ENCODE peak calls at places on chromosomes 13 and 19, in four cellular contexts. Y, I, H and P are unnamed samples.
A peak's percentile ranks its signal among the peaks of the same experiment; 100 is the strongest.

GRCh38 chr19:1412995-1413889 is 5.9 kb downstream of the DAZAP1 start:
- DNase-seq in H (no peak), Y (no peak), I (no peak), P (no peak)

GRCh38 chr13:50617134-50617721 is 226.3 kb downstream of the DLEU7 start:
- DNase-seq in H (no peak), I (no peak), Y (peak; percentile 72), P (no peak)

GRCh38 chr19:15248648-15249559 is 16.7 kb upstream of the EPHX3 start:
- DNase-seq in I (peak; percentile 96), Y (peak; percentile 96), H (peak; percentile 25), P (no peak)

GRCh38 chr13:19622189-19622588 is 11.3 kb upstream of the MPHOSPH8 start:
- DNase-seq in H (no peak), Y (no peak), I (no peak), P (no peak)

GRCh38 chr13:41822560-41822959 is 138.3 kb downstream of the VWA8 start:
- DNase-seq in Y (no peak), I (no peak), H (no peak), P (no peak)

GRCh38 chr13:99894835-99895427 is 76.6 kb downstream of the ZIC5 start:
- DNase-seq in H (no peak), Y (peak; percentile 26), I (no peak), P (no peak)

GRCh38 chr19:24177686-24178085 is 90.7 kb downstream of the ZNF254 start:
- DNase-seq in H (no peak), Y (no peak), I (no peak), P (no peak)

GRCh38 chr13:39565036-39565949 is 37.7 kb downstream of the LHFPL6 start:
- DNase-seq in Y (peak; percentile 88), H (no peak), I (no peak), P (peak; percentile 32)

GRCh38 chr13:44489751-44490150 is 86.4 kb downstream of the TSC22D1 start:
- DNase-seq in I (no peak), H (no peak), Y (no peak), P (no peak)

GRCh38 chr13:50529154-50529882 is 314.2 kb downstream of the DLEU7 start:
- DNase-seq in I (peak; percentile 90), Y (peak; percentile 74), H (peak; percentile 19), P (no peak)

GRCh38 chr13:73090116-73090811 is 31.5 kb downstream of the KLF5 start:
- DNase-seq in Y (peak; percentile 68), I (no peak), H (no peak), P (peak; percentile 59)

GRCh38 chr13:40161008-40161694 is 505.3 kb downstream of the FOXO1 start:
- DNase-seq in H (no peak), Y (no peak), I (no peak), P (no peak)

GRCh38 chr19:57599761-57600383 is at the start of gene ZNF530:
- DNase-seq in Y (peak; percentile 96), I (peak; percentile 94), H (peak; percentile 81), P (peak; percentile 78)

GRCh38 chr13:107457686-107458085 is 757.6 kb downstream of the LIG4 start:
- DNase-seq in H (no peak), I (no peak), Y (no peak), P (no peak)

GRCh38 chr13:98493035-98493401 is 83.9 kb downstream of the STK24 start:
- DNase-seq in I (no peak), H (no peak), Y (no peak), P (no peak)

GRCh38 chr19:28519950-28520861 is 692.7 kb downstream of the UQCRFS1 start:
- DNase-seq in H (no peak), Y (peak; percentile 86), I (no peak), P (no peak)

GRCh38 chr19:50657222-50657669 is 8.0 kb downstream of the C19orf81 start:
- DNase-seq in H (no peak), I (no peak), Y (no peak), P (no peak)

GRCh38 chr19:38993271-38993670 is 17.7 kb upstream of the FBXO17 start:
- DNase-seq in I (no peak), Y (peak; percentile 70), H (no peak), P (no peak)

GRCh38 chr19:51548213-51548651 is 16.8 kb upstream of the SIGLEC6 start:
- DNase-seq in H (no peak), Y (no peak), I (no peak), P (no peak)

GRCh38 chr13:79936368-79937136 is 404.4 kb downstream of the SPRY2 start:
- DNase-seq in I (peak; percentile 72), Y (peak; percentile 91), H (peak; percentile 65), P (no peak)

GRCh38 chr13:112998506-112999280 is 29.7 kb downstream of the MCF2L start:
- DNase-seq in H (no peak), I (no peak), Y (no peak), P (no peak)

GRCh38 chr19:3443840-3444694 is 36.3 kb downstream of the SMIM24 start:
- DNase-seq in I (no peak), Y (no peak), H (no peak), P (peak; percentile 74)

GRCh38 chr19:48918071-48918470 is 15.4 kb upstream of the DHDH start:
- DNase-seq in I (no peak), H (no peak), Y (no peak), P (no peak)

GRCh38 chr13:102597029-102598015 is 536 bp downstream of the TPP2 start:
- DNase-seq in I (peak; percentile 70), Y (peak; percentile 47), H (no peak), P (no peak)

GRCh38 chr13:73096173-73097117 is 37.6 kb downstream of the KLF5 start:
- DNase-seq in I (no peak), H (no peak), Y (no peak), P (no peak)

GRCh38 chr13:83589816-83590215 is 292.5 kb downstream of the SLITRK1 start:
- DNase-seq in Y (no peak), I (no peak), H (no peak), P (no peak)

GRCh38 chr13:37995052-37995451 is 125.5 kb upstream of the TRPC4 start:
- DNase-seq in I (no peak), H (no peak), Y (peak; percentile 7), P (no peak)

GRCh38 chr13:27920677-27921420 is 1.0 kb downstream of the PDX1 start:
- DNase-seq in I (no peak), Y (peak; percentile 50), H (no peak), P (no peak)

GRCh38 chr19:14563989-14564650 is 7.7 kb downstream of the NDUFB7 start:
- DNase-seq in I (no peak), H (no peak), Y (peak; percentile 66), P (peak; percentile 70)

GRCh38 chr19:17337675-17338439 is 504 bp downstream of the GTPBP3 start:
- DNase-seq in I (no peak), H (no peak), Y (peak; percentile 64), P (no peak)

GRCh38 chr13:81929988-81930387 is 1589.1 kb upstream of the SPRY2 start:
- DNase-seq in I (no peak), H (no peak), Y (no peak), P (peak; percentile 20)

GRCh38 chr13:30819136-30819875 is 84.0 kb downstream of the ALOX5AP start:
- DNase-seq in Y (no peak), H (no peak), I (no peak), P (no peak)

GRCh38 chr13:110471833-110472162 is 89.7 kb downstream of the RAB20 start:
- DNase-seq in I (peak; percentile 78), H (no peak), Y (no peak), P (no peak)